ENCODE peak calls at places on chromosomes 5 and 9, in five cellular contexts. B is iPS-NIHi11, O is caudate nucleus, M is Right ventricle myocardium superior, I is pancreas. L is an unnamed sample.

GRCh38 chr9:97773723-97774122 is 76.6 kb upstream of the XPA start:
- DNase-seq in B (no peak), O (no peak), M (peak), I (no peak), L (no peak)

GRCh38 chr9:71857159-71857558 is 53.8 kb downstream of the ABHD17B start:
- DNase-seq in B (no peak), O (no peak), M (no peak), I (no peak), L (no peak)

GRCh38 chr5:35960328-35960727 is 21.9 kb upstream of the CAPSL start:
- DNase-seq in B (no peak), O (no peak), M (no peak), I (no peak), L (peak)

GRCh38 chr9:77883846-77884771 is 147.5 kb downstream of the GNAQ start:
- DNase-seq in B (peak), O (no peak), M (no peak), I (no peak), L (no peak)

GRCh38 chr5:107104774-107105050 is 566.0 kb downstream of the EFNA5 start:
- DNase-seq in B (peak), O (no peak), M (no peak), I (peak), L (no peak)

GRCh38 chr9:94980947-94981632 is 254.6 kb downstream of the AOPEP start:
- DNase-seq in B (peak), O (no peak), M (no peak), I (no peak), L (no peak)

GRCh38 chr5:139667001-139667729 is 19.0 kb downstream of the CXXC5 start:
- DNase-seq in B (no peak), O (no peak), M (no peak), I (no peak), L (peak)

GRCh38 chr5:8058626-8059180 is 189.8 kb downstream of the MTRR start:
- DNase-seq in B (no peak), O (no peak), M (no peak), I (no peak), L (no peak)

GRCh38 chr9:130018260-130018659 is 24.7 kb downstream of the FNBP1 start:
- DNase-seq in B (no peak), O (no peak), M (no peak), I (no peak), L (no peak)

GRCh38 chr5:35853652-35854051 is 3.0 kb upstream of the IL7R start:
- DNase-seq in B (no peak), O (no peak), M (no peak), I (no peak), L (no peak)

GRCh38 chr5:91219141-91219802 is 163.8 kb downstream of the ARRDC3 start:
- DNase-seq in B (no peak), O (no peak), M (no peak), I (no peak), L (no peak)

GRCh38 chr9:94623253-94623652 is 16.1 kb downstream of the FBP1 start:
- DNase-seq in B (peak), O (no peak), M (peak), I (peak), L (peak)

GRCh38 chr5:499233-500209 is 24.7 kb downstream of the SLC9A3 start:
- DNase-seq in B (no peak), O (no peak), M (no peak), I (no peak), L (no peak)

GRCh38 chr9:92707530-92707929 is 37.6 kb upstream of the IPPK start:
- DNase-seq in B (no peak), O (no peak), M (no peak), I (no peak), L (no peak)

GRCh38 chr9:128243486-128244415 is 32.1 kb downstream of the GOLGA2 start:
- DNase-seq in B (no peak), O (no peak), M (peak), I (no peak), L (no peak)

GRCh38 chr9:128203842-128204551 is 818 bp downstream of the DNM1 start:
- DNase-seq in B (peak), O (no peak), M (peak), I (no peak), L (no peak)

GRCh38 chr9:116267021-116267420 is 113.4 kb downstream of the PAPPA start:
- DNase-seq in B (no peak), O (no peak), M (no peak), I (no peak), L (no peak)

GRCh38 chr5:78597858-78598415 is 50.6 kb downstream of the LHFPL2 start:
- DNase-seq in B (no peak), O (no peak), M (no peak), I (no peak), L (no peak)

GRCh38 chr5:17169507-17169906 is 47.9 kb upstream of the BASP1 start:
- DNase-seq in B (no peak), O (no peak), M (no peak), I (no peak), L (no peak)

GRCh38 chr5:119316116-119316515 is 39.7 kb upstream of the TNFAIP8 start:
- DNase-seq in B (no peak), O (no peak), M (no peak), I (no peak), L (no peak)

L was measured in Jurkat, Clone E6-1.